ENCODE peak calls at places on chromosomes 4 and X, in five cellular contexts. R is HEK293T, W is H1, M is HepG2, I is GM12878. S is an unnamed sample.
A peak's percentile ranks its signal among the peaks of the same experiment; 100 is the strongest.

GRCh38 chrX:69362354-69362753 is 141.8 kb upstream of the NALF2 start:
- DNase-seq in R (no peak), W (no peak), M (no peak), I (no peak), S (no peak)

GRCh38 chr4:125551451-125551850 is 236.7 kb downstream of the FAT4 start:
- DNase-seq in R (no peak), W (no peak), M (no peak), I (no peak), S (no peak)

GRCh38 chr4:18401435-18401834 is 379.9 kb upstream of the LCORL start:
- DNase-seq in R (no peak), W (no peak), M (no peak), I (no peak), S (no peak)

GRCh38 chr4:11189756-11190155 is 238.9 kb downstream of the HS3ST1 start:
- DNase-seq in R (no peak), W (no peak), M (no peak), I (no peak), S (no peak)

GRCh38 chrX:153307546-153308175 is 13.9 kb downstream of the PNMA6F start:
- DNase-seq in R (no peak), W (no peak), M (no peak), I (no peak), S (no peak)

GRCh38 chrX:45750639-45751038 is 550.0 kb upstream of the DIPK2B start:
- DNase-seq in R (no peak), W (no peak), M (no peak), I (no peak), S (no peak)

GRCh38 chr4:189396435-189396834 is 544.2 kb upstream of the FRG1 start:
- DNase-seq in R (no peak), W (no peak), M (no peak), I (no peak), S (no peak)

GRCh38 chr4:10721616-10722015 is 37.0 kb upstream of the CLNK start:
- DNase-seq in R (no peak), W (no peak), M (no peak), I (no peak), S (no peak)

GRCh38 chr4:57404463-57404862 is 294.3 kb upstream of the IGFBP7 start:
- DNase-seq in R (no peak), W (no peak), M (no peak), I (no peak), S (no peak)

GRCh38 chr4:126268106-126268505 is 953.4 kb downstream of the FAT4 start:
- DNase-seq in R (no peak), W (no peak), M (no peak), I (no peak), S (no peak)

GRCh38 chr4:33961751-33962150 is 2282.6 kb downstream of the ARAP2 start:
- DNase-seq in R (no peak), W (no peak), M (no peak), I (no peak), S (no peak)

GRCh38 chr4:8228319-8229250 is 29.5 kb downstream of the SH3TC1 start:
- DNase-seq in R (no peak), W (no peak), M (no peak), I (peak; percentile 76), S (no peak)

GRCh38 chrX:54093159-54093558 is 48.9 kb upstream of the PHF8 start:
- DNase-seq in R (no peak), W (no peak), M (no peak), I (no peak), S (no peak)

GRCh38 chr4:38193464-38193863 is 233.3 kb downstream of the PTTG2 start:
- DNase-seq in R (no peak), W (no peak), M (no peak), I (no peak), S (no peak)

GRCh38 chr4:108828620-108829019 is 65.8 kb upstream of the ETNPPL start:
- DNase-seq in R (peak; percentile 20), W (no peak), M (no peak), I (no peak), S (no peak)

GRCh38 chr4:76830612-76831474 is 67.1 kb downstream of the SOWAHB start:
- DNase-seq in R (peak; percentile 22), W (peak; percentile 50), M (peak; percentile 94), I (no peak), S (peak; percentile 1)

GRCh38 chr4:24131954-24132673 is 242.3 kb upstream of the PPARGC1A start:
- DNase-seq in R (no peak), W (no peak), M (no peak), I (no peak), S (no peak)

GRCh38 chr4:54499308-54500074 is 158.3 kb upstream of the KIT start:
- DNase-seq in R (peak; percentile 10), W (no peak), M (no peak), I (no peak), S (no peak)

GRCh38 chr4:8164194-8164565 is 5.6 kb upstream of the ABLIM2 start:
- DNase-seq in R (no peak), W (no peak), M (no peak), I (no peak), S (no peak)

GRCh38 chr4:153362184-153362583 is 17.7 kb downstream of the MND1 start:
- DNase-seq in R (no peak), W (no peak), M (no peak), I (no peak), S (no peak)

GRCh38 chr4:127307996-127308395 is 324.8 kb upstream of the INTU start:
- DNase-seq in R (no peak), W (no peak), M (no peak), I (no peak), S (no peak)

GRCh38 chr4:148196168-148196567 is 246.0 kb downstream of the NR3C2 start:
- DNase-seq in R (no peak), W (no peak), M (no peak), I (no peak), S (no peak)

GRCh38 chrX:17644001-17644400 is 93.3 kb upstream of the SCML1 start:
- DNase-seq in R (no peak), W (no peak), M (no peak), I (no peak), S (no peak)

GRCh38 chr4:80058740-80059139 is 14.3 kb downstream of the ANTXR2 start:
- DNase-seq in R (no peak), W (no peak), M (no peak), I (peak; percentile 89), S (no peak)

GRCh38 chr4:52051213-52051614 is at the start of gene SPATA18:
- DNase-seq in R (peak; percentile 51), W (peak; percentile 47), M (no peak), I (no peak), S (no peak)

GRCh38 chrX:123731987-123732678 is 719 bp downstream of the THOC2 start:
- DNase-seq in R (peak; percentile 26), W (peak; percentile 44), M (no peak), I (no peak), S (no peak)

GRCh38 chr4:7194251-7195137 is 2.2 kb downstream of the SORCS2 start:
- DNase-seq in R (no peak), W (no peak), M (no peak), I (no peak), S (no peak)

GRCh38 chrX:10634681-10635161 is 14.3 kb upstream of the MID1 start:
- DNase-seq in R (no peak), W (no peak), M (no peak), I (no peak), S (no peak)

GRCh38 chrX:145630081-145630480 is 187.5 kb upstream of the SLITRK2 start:
- DNase-seq in R (no peak), W (no peak), M (no peak), I (no peak), S (no peak)

GRCh38 chr4:14223461-14223860 is 595.9 kb upstream of the BOD1L1 start:
- DNase-seq in R (no peak), W (no peak), M (no peak), I (no peak), S (no peak)

GRCh38 chr4:3467601-3468031 is 4.5 kb downstream of the DOK7 start:
- DNase-seq in R (no peak), W (no peak), M (no peak), I (no peak), S (no peak)

GRCh38 chr4:107950746-107951540 is 19.6 kb downstream of the CYP2U1 start:
- DNase-seq in R (no peak), W (no peak), M (no peak), I (no peak), S (no peak)

GRCh38 chr4:145709336-145709735 is 29.4 kb downstream of the C4orf51 start:
- DNase-seq in R (no peak), W (no peak), M (no peak), I (no peak), S (no peak)

DNA sequence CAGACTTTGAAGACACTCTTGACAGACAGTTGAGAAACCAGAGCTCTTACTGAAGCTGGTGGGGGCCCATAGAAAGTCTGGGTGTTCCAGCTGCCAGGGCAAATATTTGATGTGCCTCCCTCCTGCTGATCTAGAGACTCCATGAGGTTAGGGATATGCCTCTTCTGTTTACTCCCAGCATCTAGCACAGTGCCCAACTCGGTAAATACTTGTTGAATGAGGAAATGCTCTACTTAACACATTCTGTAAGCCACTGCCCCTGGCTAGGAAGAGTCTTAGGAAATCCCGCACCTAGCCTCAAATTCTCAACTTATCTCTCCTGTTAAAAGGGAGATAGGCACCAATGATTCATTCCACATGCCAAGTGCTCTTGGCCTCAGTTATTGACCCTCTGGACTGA is 179.2 kb upstream of the RASGEF1B start:
- DNase-seq in R (no peak), W (no peak), M (no peak), I (no peak), S (no peak)
- TF ChIP-seq SUZ12 in R (no peak), W (no peak), M (no peak), I (no peak), S (no peak)

GRCh38 chr4:101346562-101347266 is 612 bp downstream of the PPP3CA start:
- DNase-seq in R (peak; percentile 27), W (peak; percentile 70), M (peak; percentile 21), I (no peak), S (no peak)
- TF ChIP-seq SUZ12 in R (no peak), W (no peak), M (no peak), I (no peak), S (no peak)

DNA sequence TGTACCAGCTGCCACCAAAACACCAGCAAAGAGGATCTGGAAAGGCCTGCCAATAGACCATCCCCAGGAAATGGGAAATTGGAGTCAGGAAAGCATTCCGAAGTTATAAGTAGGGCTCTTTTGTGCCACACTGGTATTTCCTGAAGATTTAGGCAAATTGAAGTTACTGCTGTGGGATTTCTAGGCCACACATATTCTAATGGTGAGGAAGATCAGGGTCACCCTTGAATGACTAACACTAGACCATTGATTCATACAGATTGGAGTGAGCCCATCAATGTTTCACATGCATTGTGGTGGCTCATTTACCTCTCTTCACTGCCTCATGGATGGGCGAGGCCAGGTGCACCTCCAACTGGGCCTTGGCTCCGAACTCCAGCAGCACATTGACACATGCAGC is 22.6 kb downstream of the ASB11 start:
- DNase-seq in R (no peak), W (no peak), M (no peak), I (no peak), S (no peak)
- TF ChIP-seq SUZ12 in R (no peak), W (no peak), M (no peak), I (no peak), S (no peak)

DNA sequence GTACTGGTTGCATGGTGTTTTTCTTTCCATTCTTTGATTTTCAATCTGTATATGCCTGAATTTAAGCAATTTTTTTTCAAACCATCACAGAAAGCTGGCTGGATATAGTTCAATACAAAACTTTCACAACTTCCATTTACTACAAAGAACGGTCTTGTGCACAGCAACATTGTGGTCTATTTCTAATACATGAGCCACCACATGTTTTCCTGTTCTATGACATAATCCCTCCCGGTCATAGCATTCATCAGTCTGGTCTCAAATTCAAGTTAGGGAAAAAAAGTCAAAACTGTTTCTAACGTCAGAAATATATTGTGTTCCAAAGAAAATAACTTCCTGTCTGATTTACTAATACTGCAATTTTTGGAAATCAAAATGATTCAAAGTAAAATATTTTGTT is 7.5 kb upstream of the CXCL6 start:
- DNase-seq in R (no peak), W (no peak), M (no peak), I (no peak), S (no peak)
- TF ChIP-seq SUZ12 in R (no peak), W (no peak), M (no peak), I (no peak), S (no peak)

GRCh38 chrX:114985967-114986592 is 31.3 kb downstream of the IL13RA2 start:
- DNase-seq in R (no peak), W (no peak), M (no peak), I (no peak), S (no peak)
- TF ChIP-seq SUZ12 in R (no peak), W (no peak), M (no peak), I (no peak), S (no peak)

S was measured in NT2/D1.